ENCODE peak calls at places on chromosomes 3 and 15, in four cellular contexts. F is fibroblast of the conjunctiva, Z is H54, R is GM12891. W is an unnamed sample.

GRCh38 chr3:147945968-147946519 is 536.9 kb downstream of the ZIC1 start:
- DNase-seq in Z (peak; percentile 25), F (peak; percentile 90), R (no peak), W (peak; percentile 69)

GRCh38 chr3:134364061-134364935 is 9.9 kb downstream of the AMOTL2 start:
- DNase-seq in Z (peak; percentile 94), F (peak; percentile 94), R (no peak), W (peak; percentile 94)

GRCh38 chr3:123817413-123817812 is 66.7 kb downstream of the MYLK start:
- DNase-seq in Z (no peak), F (no peak), R (no peak), W (no peak)

GRCh38 chr3:197750863-197751737 is 1.4 kb downstream of the FYTTD1 start:
- DNase-seq in Z (no peak), F (peak; percentile 27), R (no peak), W (peak; percentile 74)

GRCh38 chr3:34267088-34267487 is 468.7 kb downstream of the PDCD6IP start:
- DNase-seq in F (no peak), Z (no peak), R (no peak), W (no peak)

GRCh38 chr3:101995371-101996046 is 146.2 kb downstream of the NFKBIZ start:
- DNase-seq in R (no peak), F (no peak), Z (no peak), W (no peak)

GRCh38 chr3:111594205-111594604 is 941 bp downstream of the ZBED2 start:
- DNase-seq in F (no peak), Z (peak; percentile 60), R (no peak), W (no peak)

GRCh38 chr15:56307180-56307579 is 58.0 kb upstream of the TEX9 start:
- DNase-seq in Z (no peak), F (no peak), R (no peak), W (no peak)

GRCh38 chr3:127350172-127351050 is 62.6 kb upstream of the PRR20G start:
- DNase-seq in Z (no peak), R (no peak), F (no peak), W (no peak)

GRCh38 chr3:125375950-125376679 is 990 bp upstream of the ZNF148 start:
- DNase-seq in Z (no peak), F (no peak), R (no peak), W (no peak)

GRCh38 chr3:38992117-38992779 is 59.5 kb downstream of the SCN11A start:
- DNase-seq in R (no peak), Z (peak; percentile 44), F (peak; percentile 39), W (no peak)

GRCh38 chr3:48695113-48695753 is 9.5 kb upstream of the NCKIPSD start:
- DNase-seq in F (peak; percentile 50), Z (peak; percentile 71), R (no peak), W (peak; percentile 84)

GRCh38 chr3:61562810-61563613 is 1.6 kb downstream of the PTPRG start:
- DNase-seq in Z (no peak), F (no peak), R (peak; percentile 13), W (no peak)

GRCh38 chr3:128629936-128630335 is 20.7 kb downstream of the RPN1 start:
- DNase-seq in Z (no peak), R (no peak), F (no peak), W (no peak)

W was measured in sciatic nerve.